ENCODE peak calls at places on chromosome 16, in six cellular contexts. Z is psoas muscle, L is spleen, N is right atrium auricular region, R is kidney, W is AG10803. K is an unnamed sample.

GRCh38 chr16:51592013-51592501 is 441.0 kb upstream of the SALL1 start:
- DNase-seq in Z (no peak), L (no peak), N (no peak), R (no peak), W (no peak), K (no peak)

GRCh38 chr16:46972971-46973456 is 460 bp downstream of the DNAJA2 start:
- DNase-seq in Z (peak), L (peak), N (peak), R (peak), W (no peak), K (peak)

GRCh38 chr16:86225905-86226371 is 284.4 kb upstream of the FOXF1 start:
- DNase-seq in Z (no peak), L (peak), N (no peak), R (peak), W (no peak), K (no peak)

GRCh38 chr16:88835818-88836217 is 20.9 kb downstream of the GALNS start:
- DNase-seq in Z (no peak), L (no peak), N (no peak), R (no peak), W (no peak), K (no peak)

GRCh38 chr16:69313469-69313868 is 2.3 kb downstream of the VPS4A start:
- DNase-seq in Z (no peak), L (no peak), N (no peak), R (no peak), W (no peak), K (no peak)

GRCh38 chr16:74439685-74440084 is 18.4 kb upstream of the CLEC18B start:
- DNase-seq in Z (no peak), L (no peak), N (no peak), R (no peak), W (no peak), K (no peak)

GRCh38 chr16:12507366-12507765 is 296.3 kb downstream of the CPPED1 start:
- DNase-seq in Z (no peak), L (no peak), N (no peak), R (no peak), W (peak), K (no peak)

GRCh38 chr16:78748471-78748929 is 649.0 kb downstream of the WWOX start:
- DNase-seq in Z (no peak), L (no peak), N (no peak), R (no peak), W (no peak), K (peak)

GRCh38 chr16:55418586-55418985 is 60.4 kb upstream of the MMP2 start:
- DNase-seq in Z (no peak), L (no peak), N (no peak), R (no peak), W (peak), K (no peak)

GRCh38 chr16:57744646-57744903 is 9.0 kb downstream of the KATNB1 start:
- DNase-seq in Z (no peak), L (no peak), N (no peak), R (no peak), W (no peak), K (no peak)

GRCh38 chr16:14196539-14196938 is 125.4 kb downstream of the MRTFB start:
- DNase-seq in Z (no peak), L (no peak), N (no peak), R (no peak), W (no peak), K (no peak)

GRCh38 chr16:11497851-11498289 is 88.8 kb downstream of the LITAF start:
- DNase-seq in Z (no peak), L (no peak), N (peak), R (no peak), W (peak), K (peak)

GRCh38 chr16:4624827-4625616 is 396 bp downstream of the MGRN1 start:
- DNase-seq in Z (peak), L (peak), N (peak), R (peak), W (peak), K (peak)

GRCh38 chr16:24609740-24610420 is 70.5 kb downstream of the RBBP6 start:
- DNase-seq in Z (peak), L (no peak), N (peak), R (peak), W (peak), K (peak)

GRCh38 chr16:22427556-22427955 is 53.1 kb upstream of the CDR2 start:
- DNase-seq in Z (no peak), L (no peak), N (no peak), R (no peak), W (no peak), K (no peak)

GRCh38 chr16:11688520-11688886 is 20.2 kb downstream of the SNN start:
- DNase-seq in Z (no peak), L (no peak), N (no peak), R (no peak), W (no peak), K (no peak)

DNA sequence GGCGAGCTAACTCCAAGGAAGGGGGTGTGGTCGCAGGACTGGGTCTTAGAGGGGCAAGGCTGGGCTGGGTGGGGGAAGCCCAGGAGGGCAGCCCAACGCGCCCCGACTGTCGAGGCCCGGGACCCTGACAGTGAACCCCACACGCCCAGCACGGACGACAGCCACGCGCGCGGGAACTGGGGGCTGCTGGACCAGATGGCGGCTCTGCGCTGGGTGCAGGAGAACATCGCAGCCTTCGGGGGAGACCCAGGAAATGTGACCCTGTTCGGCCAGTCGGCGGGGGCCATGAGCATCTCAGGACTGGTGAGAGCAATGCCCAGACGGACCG is 12.7 kb downstream of the CES4A start:
- DNase-seq in Z (peak), L (no peak), N (no peak), R (no peak), W (no peak), K (no peak)
- H3K4me3 ChIP-seq in Z (peak), L (peak), N (peak), R (no peak), W (peak), K (peak)

DNA sequence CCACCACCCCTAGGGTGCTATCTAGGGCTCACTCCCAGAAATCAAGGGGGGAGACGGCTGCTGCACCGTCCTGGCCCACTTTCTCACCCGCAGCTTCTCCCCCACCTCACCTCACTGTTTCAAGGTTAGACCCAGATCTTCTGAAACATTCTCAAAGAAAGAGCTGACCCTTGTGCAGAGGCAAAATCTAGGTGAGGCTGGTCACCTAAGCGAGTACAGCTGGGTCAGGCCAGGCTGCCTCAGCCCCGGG is 27.0 kb downstream of the GNPTG start:
- DNase-seq in Z (no peak), L (no peak), N (no peak), R (no peak), W (no peak), K (no peak)
- H3K4me3 ChIP-seq in Z (peak), L (peak), N (peak), R (peak), W (peak), K (peak)

GRCh38 chr16:82603784-82604411 is 22.9 kb upstream of the CDH13 start:
- DNase-seq in Z (peak), L (no peak), N (no peak), R (no peak), W (peak), K (peak)
- H3K4me3 ChIP-seq in Z (no peak), L (no peak), N (no peak), R (no peak), W (no peak), K (no peak)

GRCh38 chr16:369275-369865 is 968 bp downstream of the MRPL28 start:
- DNase-seq in Z (no peak), L (peak), N (no peak), R (no peak), W (no peak), K (no peak)
- H3K4me3 ChIP-seq in Z (peak), L (peak), N (peak), R (no peak), W (peak), K (no peak)

GRCh38 chr16:1924095-1924494 is 5.9 kb upstream of the HS3ST6 start:
- DNase-seq in Z (no peak), L (no peak), N (no peak), R (no peak), W (no peak), K (no peak)
- H3K4me3 ChIP-seq in Z (no peak), L (no peak), N (no peak), R (no peak), W (no peak), K (no peak)

K was measured in WERI-Rb-1.